ENCODE peak calls at places on chromosomes 7 and 10, in five cellular contexts. P, Y, O, L and K are unnamed samples.
A peak's percentile ranks its signal among the peaks of the same experiment; 100 is the strongest.

GRCh38 chr10:62650411-62650810 is 154.1 kb upstream of the ADO start:
- DNase-seq in O (no peak), L (no peak), Y (no peak), P (no peak), K (no peak)

GRCh38 chr7:88092676-88092999 is 127.2 kb downstream of the SRI start:
- DNase-seq in P (no peak), L (no peak), O (no peak), Y (no peak), K (no peak)

GRCh38 chr10:15370212-15370740 is 813 bp downstream of the FAM171A1 start:
- DNase-seq in L (peak; percentile 31), O (no peak), Y (peak; percentile 32), P (peak; percentile 77), K (peak; percentile 21)

GRCh38 chr10:86962136-86962980 is 4.0 kb downstream of the SNCG start:
- DNase-seq in L (no peak), O (no peak), Y (no peak), P (peak; percentile 59), K (no peak)

GRCh38 chr7:55570939-55571338 is 1.4 kb downstream of the VOPP1 start:
- DNase-seq in Y (no peak), L (peak; percentile 78), O (no peak), P (no peak), K (peak; percentile 78)

GRCh38 chr10:97483526-97483925 is 14.7 kb downstream of the MMS19 start:
- DNase-seq in Y (no peak), O (no peak), P (no peak), L (peak; percentile 69), K (peak; percentile 39)

GRCh38 chr10:73263948-73264347 is 11.5 kb upstream of the MRPS16 start:
- DNase-seq in L (peak; percentile 54), P (no peak), Y (no peak), O (no peak), K (peak; percentile 51)

GRCh38 chr7:127413326-127413725 is 20.8 kb upstream of the ZNF800 start:
- DNase-seq in Y (no peak), P (no peak), O (no peak), L (no peak), K (no peak)

GRCh38 chr7:158860394-158860793 is 4.0 kb downstream of the DYNC2I1 start:
- DNase-seq in P (no peak), Y (no peak), L (no peak), O (no peak), K (no peak)

GRCh38 chr7:73482746-73483145 is 39.3 kb downstream of the BAZ1B start:
- DNase-seq in Y (no peak), L (peak; percentile 7), O (no peak), P (no peak), K (no peak)

GRCh38 chr7:100353685-100354330 is 4.1 kb upstream of the PILRB start:
- DNase-seq in L (no peak), P (no peak), O (no peak), Y (no peak), K (no peak)

GRCh38 chr7:128831178-128831993 is 1.2 kb downstream of the FLNC start:
- DNase-seq in O (no peak), P (peak; percentile 74), Y (no peak), L (peak; percentile 65), K (peak; percentile 71)

GRCh38 chr10:3635697-3636096 is 149.3 kb downstream of the KLF6 start:
- DNase-seq in L (no peak), O (no peak), P (no peak), Y (no peak), K (no peak)

GRCh38 chr10:26857991-26858706 is 2.6 kb downstream of the ABI1 start:
- DNase-seq in O (no peak), Y (no peak), L (peak; percentile 42), P (no peak), K (peak; percentile 30)

GRCh38 chr7:36862685-36863375 is 138.5 kb upstream of the AOAH start:
- DNase-seq in P (no peak), Y (no peak), O (no peak), L (no peak), K (no peak)

GRCh38 chr10:4812952-4813351 is 13.1 kb upstream of the AKR1E2 start:
- DNase-seq in O (no peak), Y (no peak), L (peak; percentile 97), P (no peak), K (peak; percentile 73)

GRCh38 chr10:22560391-22561239 is 153.8 kb downstream of the PIP4K2A start:
- DNase-seq in P (no peak), L (no peak), Y (no peak), O (no peak), K (no peak)

GRCh38 chr10:115982526-115982925 is 290.5 kb downstream of the GFRA1 start:
- DNase-seq in Y (no peak), P (no peak), L (no peak), O (no peak), K (no peak)

GRCh38 chr7:97307521-97308108 is 190.1 kb downstream of the SDHAF3 start:
- DNase-seq in O (no peak), L (peak; percentile 90), Y (no peak), P (no peak), K (peak; percentile 35)